ENCODE peak calls at places on chromosomes 4 and X, in six cellular contexts. O, I, W, D, G and V are unnamed samples.

GRCh38 chrX:93673869-93674271 is at the start of gene FAM133A:
- DNase-seq in O (no peak), I (peak), W (no peak), D (peak), G (no peak), V (no peak)

GRCh38 chr4:110084154-110084553 is 114.3 kb downstream of the ELOVL6 start:
- DNase-seq in O (no peak), I (no peak), W (no peak), D (no peak), G (no peak), V (no peak)

GRCh38 chr4:10035130-10035529 is 13.8 kb upstream of the SLC2A9 start:
- DNase-seq in O (no peak), I (no peak), W (no peak), D (no peak), G (no peak), V (no peak)

GRCh38 chr4:152310223-152310622 is 225.7 kb downstream of the FBXW7 start:
- DNase-seq in O (no peak), I (peak), W (no peak), D (no peak), G (no peak), V (no peak)

GRCh38 chr4:75547647-75548387 is 8.0 kb upstream of the ODAPH start:
- DNase-seq in O (no peak), I (peak), W (peak), D (no peak), G (peak), V (no peak)

GRCh38 chr4:177242651-177243296 is 66.9 kb upstream of the NEIL3 start:
- DNase-seq in O (no peak), I (peak), W (no peak), D (no peak), G (no peak), V (no peak)

GRCh38 chr4:38109896-38110295 is 149.7 kb downstream of the PTTG2 start:
- DNase-seq in O (peak), I (no peak), W (peak), D (no peak), G (no peak), V (no peak)

GRCh38 chrX:138638996-138639395 is 72.5 kb downstream of the FGF13 start:
- DNase-seq in O (no peak), I (no peak), W (no peak), D (no peak), G (no peak), V (no peak)

GRCh38 chr4:17817027-17817426 is 6.2 kb downstream of the NCAPG start:
- DNase-seq in O (no peak), I (peak), W (peak), D (peak), G (peak), V (peak)

GRCh38 chr4:156294577-156294976 is 340.9 kb upstream of the CTSO start:
- DNase-seq in O (no peak), I (peak), W (peak), D (peak), G (no peak), V (no peak)

GRCh38 chr4:181498148-181498547 is 745.1 kb upstream of the TENM3 start:
- DNase-seq in O (no peak), I (no peak), W (no peak), D (no peak), G (no peak), V (no peak)

GRCh38 chr4:150949943-150950342 is 65.1 kb downstream of the LRBA start:
- DNase-seq in O (no peak), I (no peak), W (no peak), D (peak), G (no peak), V (no peak)

GRCh38 chr4:184380707-184381106 is 93.6 kb downstream of the IRF2 start:
- DNase-seq in O (no peak), I (no peak), W (no peak), D (no peak), G (no peak), V (no peak)

GRCh38 chrX:129808829-129809745 is 29.3 kb downstream of the SASH3 start:
- DNase-seq in O (no peak), I (no peak), W (no peak), D (no peak), G (no peak), V (no peak)

GRCh38 chrX:134377537-134377936 is 82.4 kb upstream of the HPRT1 start:
- DNase-seq in O (peak), I (peak), W (peak), D (peak), G (peak), V (no peak)

DNA sequence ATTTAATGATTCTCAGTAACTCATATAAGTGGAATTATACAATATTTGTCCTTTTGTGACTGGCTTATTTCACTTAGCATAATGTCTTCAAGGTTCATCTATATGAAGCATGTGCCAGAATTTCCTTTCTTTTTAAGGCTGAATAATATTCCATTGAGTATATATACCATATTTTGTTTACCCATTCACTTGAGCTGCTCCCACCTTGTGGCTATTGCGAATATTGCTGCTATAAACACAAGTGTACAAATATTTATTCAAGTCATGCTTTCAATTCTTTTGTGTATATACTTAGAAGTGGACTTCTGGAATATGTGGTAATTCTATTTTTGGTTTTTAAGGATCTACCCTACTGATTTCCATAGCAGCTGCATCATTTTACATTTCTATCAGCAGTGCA is 219.1 kb downstream of the MID1 start:
- DNase-seq in O (no peak), I (no peak), W (peak), D (no peak), G (no peak), V (no peak)
- TF ChIP-seq CTCF in O (no peak), I (peak), W (no peak), D (peak), G (peak), V (no peak)

GRCh38 chrX:145826466-145826865 is 8.8 kb downstream of the SLITRK2 start:
- DNase-seq in O (no peak), I (no peak), W (no peak), D (no peak), G (no peak), V (no peak)

GRCh38 chrX:145821898-145822567 is 4.4 kb downstream of the SLITRK2 start:
- DNase-seq in O (no peak), I (no peak), W (no peak), D (no peak), G (no peak), V (no peak)

GRCh38 chrX:145821291-145821897 is 3.8 kb downstream of the SLITRK2 start:
- DNase-seq in O (peak), I (peak), W (no peak), D (no peak), G (no peak), V (no peak)

GRCh38 chrX:145823132-145823531 is 5.5 kb downstream of the SLITRK2 start:
- DNase-seq in O (no peak), I (no peak), W (no peak), D (no peak), G (no peak), V (no peak)

GRCh38 chrX:145825896-145826295 is 8.3 kb downstream of the SLITRK2 start:
- DNase-seq in O (no peak), I (peak), W (peak), D (peak), G (peak), V (no peak)
- TF ChIP-seq CTCF in O (peak), I (peak), W (no peak), D (peak), G (peak), V (peak)

GRCh38 chr4:130808492-130808891 is 1712.5 kb downstream of the C4orf33 start:
- DNase-seq in O (no peak), I (peak), W (peak), D (peak), G (peak), V (no peak)
- TF ChIP-seq CTCF in O (peak), I (peak), W (peak), D (peak), G (peak), V (peak)

DNA sequence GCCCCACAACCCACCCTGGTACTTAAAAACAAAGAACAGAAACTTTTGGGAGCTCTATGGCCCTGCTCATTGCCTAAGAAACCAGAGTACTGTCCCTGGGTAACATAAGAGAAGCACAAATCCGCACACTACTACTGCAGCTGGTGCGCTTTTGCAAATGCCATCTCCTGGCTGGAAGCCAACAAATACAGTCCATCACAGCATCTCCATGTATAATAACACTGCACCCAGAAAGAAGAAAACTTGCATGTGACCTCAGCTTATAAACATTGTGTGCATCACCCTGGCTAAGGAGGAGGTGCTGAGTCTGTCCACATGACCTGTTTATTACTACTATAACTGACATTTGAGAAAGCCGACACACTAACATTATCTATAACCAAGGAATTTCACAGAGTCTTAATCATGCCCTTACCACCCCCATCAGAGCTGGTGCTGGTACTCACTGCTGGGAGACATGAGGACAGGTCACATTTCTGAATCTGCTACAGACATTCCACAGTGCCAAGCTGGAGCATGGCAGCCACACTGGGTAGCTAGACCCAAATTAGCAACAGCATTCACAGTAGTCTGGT is 516.8 kb downstream of the CFAP47 start:
- DNase-seq in O (no peak), I (peak), W (no peak), D (peak), G (no peak), V (no peak)
- TF ChIP-seq CTCF in O (no peak), I (no peak), W (no peak), D (no peak), G (no peak), V (no peak)

DNA sequence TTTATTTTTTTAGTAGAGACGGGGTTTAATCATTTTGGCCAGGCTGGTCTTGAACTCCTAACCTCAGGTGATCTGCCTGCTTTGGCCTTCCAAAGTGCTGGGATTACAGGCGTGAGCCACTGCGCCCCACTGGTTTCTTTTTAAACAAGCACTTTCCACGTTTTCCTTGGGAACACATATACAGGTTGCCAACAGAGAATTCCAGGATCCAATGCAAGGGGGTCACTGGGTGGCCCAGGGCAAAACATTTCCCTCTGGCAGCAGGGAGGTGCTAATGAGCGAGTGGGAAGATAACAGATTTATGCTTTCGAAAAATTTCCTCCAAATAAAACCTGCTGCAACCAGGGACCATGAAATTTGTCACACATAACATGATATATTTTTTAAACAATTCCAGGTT is 41.1 kb downstream of the ADRA2C start:
- DNase-seq in O (no peak), I (no peak), W (no peak), D (peak), G (no peak), V (no peak)
- TF ChIP-seq CTCF in O (no peak), I (no peak), W (no peak), D (peak), G (no peak), V (no peak)

GRCh38 chr4:143207555-143207954 is 22.8 kb downstream of the USP38 start:
- DNase-seq in O (no peak), I (peak), W (no peak), D (peak), G (peak), V (no peak)
- TF ChIP-seq CTCF in O (no peak), I (peak), W (no peak), D (peak), G (peak), V (peak)

GRCh38 chr4:158112612-158113011 is 60.2 kb downstream of the GASK1B start:
- DNase-seq in O (no peak), I (peak), W (no peak), D (no peak), G (no peak), V (no peak)
- TF ChIP-seq CTCF in O (no peak), I (no peak), W (no peak), D (no peak), G (no peak), V (no peak)

GRCh38 chr4:124879195-124879594 is 166.7 kb upstream of the ANKRD50 start:
- DNase-seq in O (no peak), I (no peak), W (no peak), D (no peak), G (no peak), V (no peak)
- TF ChIP-seq CTCF in O (no peak), I (no peak), W (no peak), D (no peak), G (no peak), V (no peak)